ENCODE peak calls at places on chromosomes 4 and X, in four cellular contexts. One of them, this sample, is unnamed.

GRCh38 chr4:5142726-5143125 is 91.4 kb downstream of the STK32B start:
- ATAC-seq in A549: peak; percentile 67
- ATAC-seq in K562: peak; percentile 70
- ATAC-seq in GM12878: no peak
- ATAC-seq in this sample: no peak

GRCh38 chr4:95265814-95266740 is 282.7 kb downstream of the UNC5C start:
- ATAC-seq in A549: no peak
- ATAC-seq in K562: peak; percentile 61
- ATAC-seq in GM12878: no peak
- ATAC-seq in this sample: peak; percentile 41

GRCh38 chr4:47383829-47384427 is 79.6 kb downstream of the COMMD8 start:
- ATAC-seq in A549: no peak
- ATAC-seq in K562: peak; percentile 44
- ATAC-seq in GM12878: peak; percentile 44
- ATAC-seq in this sample: no peak

GRCh38 chr4:25098964-25099843 is 61.0 kb downstream of the SEPSECS start:
- ATAC-seq in A549: peak; percentile 64
- ATAC-seq in K562: peak; percentile 61
- ATAC-seq in GM12878: no peak
- ATAC-seq in this sample: peak; percentile 39

GRCh38 chr4:143633833-143634232 is 66.6 kb downstream of the FREM3 start:
- ATAC-seq in A549: no peak
- ATAC-seq in K562: no peak
- ATAC-seq in GM12878: no peak
- ATAC-seq in this sample: no peak

GRCh38 chrX:138756234-138756633 is 44.7 kb upstream of the FGF13 start:
- ATAC-seq in A549: peak; percentile 53
- ATAC-seq in K562: peak; percentile 72
- ATAC-seq in GM12878: no peak
- ATAC-seq in this sample: peak; percentile 51

GRCh38 chr4:64409300-64409699 is at the start of gene TECRL:
- ATAC-seq in A549: no peak
- ATAC-seq in K562: no peak
- ATAC-seq in GM12878: no peak
- ATAC-seq in this sample: no peak

GRCh38 chr4:41653523-41653922 is 95.0 kb downstream of the PHOX2B start:
- ATAC-seq in A549: no peak
- ATAC-seq in K562: no peak
- ATAC-seq in GM12878: no peak
- ATAC-seq in this sample: no peak

GRCh38 chr4:15238720-15239119 is 189.1 kb upstream of the C1QTNF7 start:
- ATAC-seq in A549: peak; percentile 83
- ATAC-seq in K562: peak; percentile 78
- ATAC-seq in GM12878: peak; percentile 83
- ATAC-seq in this sample: peak; percentile 48

GRCh38 chr4:152464030-152464823 is 71.7 kb downstream of the FBXW7 start:
- ATAC-seq in A549: no peak
- ATAC-seq in K562: no peak
- ATAC-seq in GM12878: no peak
- ATAC-seq in this sample: no peak

GRCh38 chrX:16240231-16240905 is 73.1 kb downstream of the MAGEB17 start:
- ATAC-seq in A549: no peak
- ATAC-seq in K562: no peak
- ATAC-seq in GM12878: no peak
- ATAC-seq in this sample: no peak

GRCh38 chr4:36286481-36286871 is 5.1 kb downstream of the DTHD1 start:
- ATAC-seq in A549: no peak
- ATAC-seq in K562: no peak
- ATAC-seq in GM12878: peak; percentile 64
- ATAC-seq in this sample: no peak

GRCh38 chr4:139834210-139834609 is 168.6 kb downstream of the MGST2 start:
- ATAC-seq in A549: no peak
- ATAC-seq in K562: peak; percentile 45
- ATAC-seq in GM12878: no peak
- ATAC-seq in this sample: no peak

GRCh38 chr4:189202869-189203271 is 737.8 kb upstream of the FRG1 start:
- ATAC-seq in A549: peak; percentile 64
- ATAC-seq in K562: no peak
- ATAC-seq in GM12878: no peak
- ATAC-seq in this sample: no peak

GRCh38 chrX:153411988-153412574 is 809 bp downstream of the ZFP92 start:
- ATAC-seq in A549: no peak
- ATAC-seq in K562: no peak
- ATAC-seq in GM12878: peak; percentile 44
- ATAC-seq in this sample: no peak

GRCh38 chr4:25859429-25860148 is 3.2 kb downstream of the SEL1L3 start:
- ATAC-seq in A549: no peak
- ATAC-seq in K562: no peak
- ATAC-seq in GM12878: peak; percentile 52
- ATAC-seq in this sample: no peak

GRCh38 chrX:2401201-2401589 is 99.6 kb downstream of the DHRSX start:
- ATAC-seq in A549: no peak
- ATAC-seq in K562: no peak
- ATAC-seq in GM12878: no peak
- ATAC-seq in this sample: peak; percentile 22

GRCh38 chrX:18828832-18829404 is 121.5 kb downstream of the PPEF1 start:
- ATAC-seq in A549: no peak
- ATAC-seq in K562: no peak
- ATAC-seq in GM12878: no peak
- ATAC-seq in this sample: no peak

GRCh38 chr4:83307920-83308319 is 23.3 kb upstream of the COQ2 start:
- ATAC-seq in A549: no peak
- ATAC-seq in K562: no peak
- ATAC-seq in GM12878: no peak
- ATAC-seq in this sample: no peak

GRCh38 chrX:107673401-107673800 is 45.1 kb downstream of the PRPS1 start:
- ATAC-seq in A549: no peak
- ATAC-seq in K562: no peak
- ATAC-seq in GM12878: peak; percentile 13
- ATAC-seq in this sample: no peak

GRCh38 chr4:73315091-73315490 is 56.5 kb upstream of the ANKRD17 start:
- ATAC-seq in A549: no peak
- ATAC-seq in K562: no peak
- ATAC-seq in GM12878: peak; percentile 44
- ATAC-seq in this sample: no peak

GRCh38 chr4:29560452-29560851 is 1159.7 kb upstream of the PCDH7 start:
- ATAC-seq in A549: no peak
- ATAC-seq in K562: no peak
- ATAC-seq in GM12878: peak; percentile 85
- ATAC-seq in this sample: no peak
- TF ChIP-seq EP300 in A549: no peak
- TF ChIP-seq EP300 in K562: no peak
- TF ChIP-seq EP300 in GM12878: no peak
- TF ChIP-seq EP300 in this sample: no peak

GRCh38 chr4:2091990-2092652 is 33.0 kb downstream of the NAT8L start:
- ATAC-seq in A549: no peak
- ATAC-seq in K562: no peak
- ATAC-seq in GM12878: no peak
- ATAC-seq in this sample: no peak

GRCh38 chr4:2093265-2093664 is 34.1 kb downstream of the NAT8L start:
- ATAC-seq in A549: no peak
- ATAC-seq in K562: no peak
- ATAC-seq in GM12878: no peak
- ATAC-seq in this sample: no peak

GRCh38 chr4:2094545-2094944 is 35.4 kb downstream of the NAT8L start:
- ATAC-seq in A549: no peak
- ATAC-seq in K562: no peak
- ATAC-seq in GM12878: no peak
- ATAC-seq in this sample: no peak

GRCh38 chr4:2090642-2091041 is 31.5 kb downstream of the NAT8L start:
- ATAC-seq in A549: no peak
- ATAC-seq in K562: no peak
- ATAC-seq in GM12878: no peak
- ATAC-seq in this sample: no peak

DNA sequence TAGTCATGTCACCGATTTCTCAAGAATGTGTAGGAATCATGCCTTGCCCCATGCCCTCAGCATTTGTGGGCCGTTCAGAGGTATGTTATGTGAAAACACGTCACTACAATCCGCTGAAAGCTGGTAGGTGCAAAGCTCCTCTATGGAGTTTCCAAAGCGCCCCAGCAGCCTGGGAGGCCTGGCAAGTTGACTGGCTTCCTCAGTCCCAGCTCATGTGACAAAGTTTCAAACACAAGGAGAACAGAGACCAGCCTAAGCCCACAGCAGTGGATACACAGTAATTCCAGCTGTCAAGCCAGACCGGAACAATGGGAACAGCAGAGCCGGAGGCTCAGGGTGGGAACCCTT is 33.5 kb downstream of the NAT8L start:
- ATAC-seq in A549: no peak
- ATAC-seq in K562: no peak
- ATAC-seq in GM12878: no peak
- ATAC-seq in this sample: no peak
- TF ChIP-seq CTCF in A549: no peak
- TF ChIP-seq CTCF in K562: no peak
- TF ChIP-seq CTCF in GM12878: no peak
- TF ChIP-seq CTCF in this sample: no peak

GRCh38 chr4:80071643-80072606 is 1.1 kb downstream of the ANTXR2 start:
- ATAC-seq in A549: peak; percentile 69
- ATAC-seq in K562: peak; percentile 68
- ATAC-seq in GM12878: peak; percentile 55
- ATAC-seq in this sample: peak; percentile 1
- TF ChIP-seq EP300 in A549: no peak
- TF ChIP-seq EP300 in K562: no peak
- TF ChIP-seq EP300 in GM12878: no peak
- TF ChIP-seq EP300 in this sample: no peak

GRCh38 chr4:31089815-31090214 is 369.6 kb downstream of the PCDH7 start:
- ATAC-seq in A549: no peak
- ATAC-seq in K562: no peak
- ATAC-seq in GM12878: no peak
- ATAC-seq in this sample: no peak
- TF ChIP-seq CTCF in A549: no peak
- TF ChIP-seq CTCF in K562: no peak
- TF ChIP-seq CTCF in GM12878: no peak
- TF ChIP-seq CTCF in this sample: no peak